ENCODE peak calls at places on chromosome 1, in nine cellular contexts. S is osteoblast, E is stomach, N is NCI-H524, Q is NCI-H774, K is COR-L47, F is AG08396, C is GM12892, R is lung. W is an unnamed sample.

GRCh38 chr1:150578278-150579109 is 916 bp downstream of the MCL1 start:
- DNase-seq in K (peak; percentile 66), C (no peak), E (no peak), Q (peak; percentile 43), F (peak; percentile 67), S (peak; percentile 77), R (peak; percentile 80), N (peak; percentile 23), W (peak; percentile 81)

GRCh38 chr1:92599184-92599583 is 112.5 kb upstream of the GFI1 start:
- DNase-seq in N (no peak), R (no peak), E (no peak), F (peak; percentile 12), S (peak; percentile 44), K (peak; percentile 11), C (no peak), Q (no peak), W (peak; percentile 12)

GRCh38 chr1:74779750-74780149 is 46.8 kb downstream of the TYW3 start:
- DNase-seq in K (no peak), F (no peak), R (no peak), S (no peak), Q (no peak), N (no peak), E (no peak), C (no peak), W (no peak)

GRCh38 chr1:89041055-89041707 is 18.5 kb upstream of the GBP3 start:
- DNase-seq in N (no peak), S (peak; percentile 60), R (no peak), F (no peak), E (no peak), Q (no peak), C (no peak), K (no peak), W (no peak)

GRCh38 chr1:19398309-19398760 is 86.2 kb downstream of the SLC66A1 start:
- DNase-seq in S (peak; percentile 96), R (peak; percentile 47), N (no peak), C (no peak), E (no peak), Q (no peak), K (no peak), F (peak; percentile 89), W (no peak)

GRCh38 chr1:55955237-55955636 is 624.1 kb downstream of the PLPP3 start:
- DNase-seq in S (peak; percentile 58), R (no peak), N (no peak), Q (no peak), E (no peak), K (no peak), F (peak; percentile 21), C (no peak), W (no peak)

GRCh38 chr1:69967245-69967766 is 238.1 kb downstream of the LRRC40 start:
- DNase-seq in E (no peak), F (no peak), N (no peak), K (no peak), S (no peak), R (no peak), C (no peak), Q (no peak), W (no peak)

GRCh38 chr1:224245188-224245587 is 62.1 kb downstream of the DEGS1 start:
- DNase-seq in Q (no peak), N (no peak), E (no peak), F (peak; percentile 22), R (peak; percentile 40), K (no peak), C (no peak), S (no peak), W (no peak)

GRCh38 chr1:172638885-172639831 is 19.7 kb upstream of the FASLG start:
- DNase-seq in E (no peak), N (no peak), Q (no peak), K (no peak), F (peak; percentile 55), C (no peak), S (peak; percentile 58), R (no peak), W (peak; percentile 46)

GRCh38 chr1:8147922-8148321 is 121.8 kb upstream of the ERRFI1 start:
- DNase-seq in C (no peak), E (no peak), N (no peak), K (no peak), Q (no peak), S (peak; percentile 74), R (no peak), F (no peak), W (no peak)

GRCh38 chr1:9338354-9339250 is 45.9 kb downstream of the SPSB1 start:
- DNase-seq in C (no peak), R (no peak), N (no peak), S (peak; percentile 76), E (peak; percentile 62), F (peak; percentile 64), K (no peak), Q (no peak), W (no peak)

GRCh38 chr1:160827418-160827817 is 31.4 kb downstream of the LY9 start:
- DNase-seq in S (no peak), N (no peak), F (no peak), E (no peak), R (peak; percentile 30), C (no peak), K (no peak), Q (no peak), W (no peak)

GRCh38 chr1:245859510-245860114 is 647.5 kb downstream of the SMYD3 start:
- DNase-seq in C (no peak), N (no peak), F (no peak), S (peak; percentile 74), K (no peak), E (no peak), R (no peak), Q (no peak), W (no peak)

GRCh38 chr1:64598100-64598571 is 128.2 kb downstream of the CACHD1 start:
- DNase-seq in S (peak; percentile 48), Q (no peak), R (no peak), F (peak; percentile 24), K (no peak), E (no peak), N (no peak), C (no peak), W (no peak)

GRCh38 chr1:223609961-223610360 is 55.5 kb downstream of the CAPN8 start:
- DNase-seq in S (no peak), F (no peak), K (peak; percentile 68), N (no peak), Q (peak; percentile 87), C (no peak), R (no peak), E (no peak), W (no peak)

GRCh38 chr1:228486596-228487335 is 416 bp upstream of the RNF187 start:
- DNase-seq in S (peak; percentile 99), C (peak; percentile 73), E (peak; percentile 60), N (peak; percentile 81), F (peak; percentile 86), K (peak; percentile 77), Q (peak; percentile 90), R (peak; percentile 79), W (peak; percentile 93)

GRCh38 chr1:93585059-93585966 is 96.3 kb downstream of the BCAR3 start:
- DNase-seq in S (peak; percentile 81), R (peak; percentile 95), Q (peak; percentile 69), N (no peak), F (peak; percentile 29), E (peak; percentile 99), K (no peak), C (no peak), W (no peak)

GRCh38 chr1:37958690-37959089 is 11.8 kb upstream of the INPP5B start:
- DNase-seq in E (no peak), F (peak; percentile 75), C (no peak), R (no peak), S (peak; percentile 96), Q (no peak), N (no peak), K (no peak), W (peak; percentile 78)

GRCh38 chr1:180042994-180043622 is 88.5 kb downstream of the CEP350 start:
- DNase-seq in R (no peak), K (no peak), C (no peak), S (peak; percentile 30), E (no peak), Q (no peak), F (peak; percentile 3), N (no peak), W (no peak)

GRCh38 chr1:54259546-54259945 is 59.6 kb downstream of the MRPL37 start:
- DNase-seq in F (no peak), E (no peak), R (no peak), S (no peak), C (no peak), N (peak; percentile 30), Q (peak; percentile 64), K (peak; percentile 96), W (no peak)

W was measured in foreskin melanocyte.